ENCODE peak calls at places on chromosome 7, in four cellular contexts. O, B, Y and C are unnamed samples.

GRCh38 chr7:81447351-81447952 is 322.4 kb downstream of the HGF start:
- DNase-seq in O (peak), B (no peak), Y (no peak), C (no peak)

GRCh38 chr7:96671854-96672253 is 37.8 kb downstream of the SEM1 start:
- DNase-seq in O (no peak), B (no peak), Y (no peak), C (no peak)

GRCh38 chr7:92135100-92135429 is 788 bp upstream of the CYP51A1 start:
- DNase-seq in O (peak), B (no peak), Y (no peak), C (peak)

GRCh38 chr7:25854608-25855497 is 297.1 kb upstream of the NFE2L3 start:
- DNase-seq in O (no peak), B (peak), Y (peak), C (no peak)

GRCh38 chr7:145692237-145692950 is 424.2 kb upstream of the CNTNAP2 start:
- DNase-seq in O (no peak), B (no peak), Y (no peak), C (no peak)

GRCh38 chr7:148772297-148773089 is 73.8 kb downstream of the CUL1 start:
- DNase-seq in O (no peak), B (no peak), Y (no peak), C (no peak)

GRCh38 chr7:54542920-54543539 is 855 bp downstream of the VSTM2A start:
- DNase-seq in O (no peak), B (no peak), Y (no peak), C (no peak)

GRCh38 chr7:50497068-50497642 is 47.0 kb upstream of the FIGNL1 start:
- DNase-seq in O (no peak), B (no peak), Y (no peak), C (no peak)

GRCh38 chr7:155457544-155458316 is at the start of gene EN2:
- DNase-seq in O (no peak), B (no peak), Y (no peak), C (no peak)

GRCh38 chr7:107725138-107725740 is 18.7 kb upstream of the CBLL1 start:
- DNase-seq in O (peak), B (no peak), Y (no peak), C (peak)

GRCh38 chr7:50644586-50644985 is 79.4 kb upstream of the DDC start:
- DNase-seq in O (no peak), B (peak), Y (no peak), C (no peak)

GRCh38 chr7:294440-295154 is 4.6 kb downstream of the FOXL3 start:
- DNase-seq in O (no peak), B (peak), Y (no peak), C (no peak)

GRCh38 chr7:2882111-2882510 is 38.0 kb upstream of the GNA12 start:
- DNase-seq in O (no peak), B (no peak), Y (no peak), C (no peak)

GRCh38 chr7:128833148-128833938 is 3.1 kb downstream of the FLNC start:
- DNase-seq in O (no peak), B (peak), Y (peak), C (peak)

GRCh38 chr7:86629-87028 is 105.7 kb upstream of the FAM20C start:
- DNase-seq in O (no peak), B (no peak), Y (peak), C (no peak)

GRCh38 chr7:98297619-98298286 is 16.3 kb downstream of the BRI3 start:
- DNase-seq in O (no peak), B (no peak), Y (no peak), C (no peak)

GRCh38 chr7:111274882-111275281 is 184.0 kb downstream of the LRRN3 start:
- DNase-seq in O (no peak), B (no peak), Y (no peak), C (no peak)

GRCh38 chr7:78141533-78142281 is 343.1 kb downstream of the PHTF2 start:
- DNase-seq in O (no peak), B (no peak), Y (no peak), C (no peak)

GRCh38 chr7:92717982-92718716 is 118.2 kb downstream of the CDK6 start:
- DNase-seq in O (peak), B (peak), Y (peak), C (no peak)

GRCh38 chr7:134452419-134452827 is 6.5 kb downstream of the AKR1B1 start:
- DNase-seq in O (no peak), B (no peak), Y (no peak), C (no peak)

GRCh38 chr7:40921589-40922315 is 781.1 kb downstream of the INHBA start:
- DNase-seq in O (no peak), B (no peak), Y (no peak), C (no peak)

GRCh38 chr7:32154797-32155196 is 84.6 kb upstream of the PDE1C start:
- DNase-seq in O (no peak), B (no peak), Y (no peak), C (no peak)

GRCh38 chr7:71193099-71193810 is 61.3 kb downstream of the GALNT17 start:
- DNase-seq in O (no peak), B (no peak), Y (no peak), C (no peak)

DNA sequence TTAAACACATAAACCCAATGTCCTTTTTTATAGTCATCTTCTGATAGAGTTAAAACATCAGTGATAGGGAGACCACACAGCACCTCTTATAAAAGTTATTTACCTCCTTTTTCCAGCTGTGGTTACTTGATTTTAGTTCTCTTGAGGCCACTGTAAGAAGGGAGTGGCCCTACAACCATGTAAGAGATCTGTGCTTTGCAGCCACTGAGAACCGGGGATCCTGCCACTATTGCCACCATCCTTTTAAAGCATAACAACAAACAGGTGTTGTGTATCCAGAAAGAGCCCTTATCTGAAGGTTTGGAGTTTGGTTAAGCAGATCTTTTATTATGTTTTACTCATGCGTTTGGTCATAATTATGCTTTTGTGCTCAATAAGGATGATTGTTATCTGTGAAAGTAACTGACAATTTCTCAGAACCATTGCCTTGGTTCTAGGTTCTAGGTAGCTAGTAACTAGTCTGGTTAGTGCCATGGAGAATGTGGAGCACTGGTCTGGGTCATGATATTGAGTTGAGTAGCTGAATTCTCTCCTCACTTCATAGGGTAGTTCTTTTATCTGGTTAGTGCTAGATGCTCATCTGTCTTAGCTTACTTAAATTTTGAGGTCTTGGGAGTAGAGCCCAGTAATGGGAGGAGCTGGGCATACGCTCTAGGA is 56.5 kb downstream of the ST7 start:
- DNase-seq in O (no peak), B (no peak), Y (no peak), C (no peak)
- TF ChIP-seq POLR2AphosphoS5 in O (no peak), B (no peak), Y (no peak), C (no peak)

GRCh38 chr7:90833443-90833842 is 237.3 kb downstream of the CDK14 start:
- DNase-seq in O (no peak), B (no peak), Y (no peak), C (no peak)
- TF ChIP-seq POLR2A in O (no peak), B (no peak), Y (no peak), C (no peak)

GRCh38 chr7:139648941-139649425 is 125.5 kb downstream of the CLEC2L start:
- DNase-seq in O (no peak), B (no peak), Y (no peak), C (peak)
- TF ChIP-seq POLR2AphosphoS5 in O (peak), B (no peak), Y (no peak), C (peak)

DNA sequence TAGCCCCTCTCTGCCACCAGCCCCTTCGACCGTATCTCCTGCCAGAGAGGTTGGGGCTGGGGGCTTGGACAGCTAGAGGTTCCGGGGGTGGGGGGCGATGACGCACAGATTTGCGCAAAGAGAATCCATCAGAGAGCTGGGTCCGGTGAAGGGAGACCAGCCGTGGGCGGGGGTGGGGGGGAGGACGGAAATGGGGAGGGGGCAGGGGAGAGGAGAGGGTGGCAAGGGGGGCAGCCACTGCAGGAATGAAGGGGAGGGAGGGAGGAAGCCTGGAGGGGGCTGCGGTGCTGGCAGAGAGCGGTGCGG is 1.2 kb upstream of the VGF start:
- DNase-seq in O (no peak), B (no peak), Y (no peak), C (no peak)
- TF ChIP-seq POLR2A in O (no peak), B (no peak), Y (no peak), C (no peak)

GRCh38 chr7:74206589-74207120 is 3.2 kb upstream of the LAT2 start:
- DNase-seq in O (peak), B (peak), Y (peak), C (peak)
- TF ChIP-seq POLR2AphosphoS5 in O (peak), B (no peak), Y (no peak), C (no peak)

GRCh38 chr7:101964680-101965079 is 147.3 kb downstream of the CUX1 start:
- DNase-seq in O (no peak), B (no peak), Y (no peak), C (no peak)

GRCh38 chr7:101971457-101971856 is 154.0 kb downstream of the CUX1 start:
- DNase-seq in O (no peak), B (no peak), Y (no peak), C (no peak)

GRCh38 chr7:101972627-101973026 is 155.2 kb downstream of the CUX1 start:
- DNase-seq in O (no peak), B (no peak), Y (no peak), C (no peak)

GRCh38 chr7:101970047-101970585 is 152.7 kb downstream of the CUX1 start:
- DNase-seq in O (no peak), B (no peak), Y (no peak), C (no peak)

GRCh38 chr7:101968720-101969466 is 151.5 kb downstream of the CUX1 start:
- DNase-seq in O (no peak), B (no peak), Y (no peak), C (no peak)
- TF ChIP-seq POLR2A in O (no peak), B (no peak), Y (no peak), C (no peak)

GRCh38 chr7:150996289-150997074 is 5.7 kb downstream of the NOS3 start:
- DNase-seq in O (no peak), B (no peak), Y (no peak), C (no peak)
- TF ChIP-seq POLR2AphosphoS5 in O (no peak), B (no peak), Y (no peak), C (no peak)

DNA sequence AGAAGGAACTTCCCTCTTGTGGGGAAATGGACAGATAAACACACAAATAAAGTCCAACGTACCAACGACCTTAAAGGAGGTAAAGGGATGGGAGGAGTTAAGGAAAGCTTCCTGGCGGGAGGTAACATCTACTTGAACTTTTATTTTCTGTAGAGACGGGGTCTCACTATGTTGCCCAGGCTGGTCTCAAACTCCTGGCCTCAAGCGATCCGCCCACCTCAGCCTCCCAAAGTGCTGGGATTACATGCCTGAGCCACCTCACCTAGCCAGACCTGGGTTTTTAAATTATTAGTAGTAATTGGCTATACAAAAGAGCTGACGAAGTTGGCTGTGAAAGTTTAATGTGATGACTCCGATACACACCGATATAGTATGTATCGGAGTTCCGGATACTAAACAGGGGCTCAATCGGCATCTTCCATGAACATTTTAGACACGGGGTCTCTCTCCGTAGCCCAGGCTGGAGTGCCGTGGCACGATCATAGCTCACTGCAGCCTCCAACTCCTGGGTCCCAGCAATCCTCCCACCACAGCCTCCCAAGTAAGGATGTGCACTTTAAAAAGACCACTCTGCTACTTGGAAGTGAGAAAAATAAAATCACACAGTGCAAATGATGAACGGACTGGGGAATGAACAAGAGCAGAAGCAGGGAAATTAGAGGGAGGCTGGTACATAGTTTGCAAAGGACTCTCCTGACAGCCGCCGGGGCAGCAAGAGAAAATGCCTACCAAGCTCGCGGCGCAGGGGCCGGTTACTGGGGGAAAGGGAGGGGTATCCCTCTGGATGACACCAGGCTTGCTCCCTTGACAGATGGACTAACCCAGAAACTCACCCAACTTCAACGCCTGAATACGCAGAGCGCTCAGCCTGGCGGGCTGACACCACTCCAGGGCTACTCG is 1.0 kb downstream of the BCL7B start:
- DNase-seq in O (no peak), B (no peak), Y (no peak), C (no peak)
- TF ChIP-seq POLR2A in O (peak), B (no peak), Y (peak), C (no peak)

GRCh38 chr7:151495360-151495759 is 24.3 kb downstream of the RHEB start:
- DNase-seq in O (no peak), B (no peak), Y (no peak), C (no peak)

GRCh38 chr7:151490706-151491105 is 29.0 kb downstream of the RHEB start:
- DNase-seq in O (no peak), B (no peak), Y (no peak), C (no peak)

GRCh38 chr7:151491859-151492258 is 27.8 kb downstream of the RHEB start:
- DNase-seq in O (no peak), B (no peak), Y (no peak), C (no peak)

GRCh38 chr7:151494569-151495284 is 25.0 kb downstream of the RHEB start:
- DNase-seq in O (no peak), B (no peak), Y (no peak), C (no peak)

DNA sequence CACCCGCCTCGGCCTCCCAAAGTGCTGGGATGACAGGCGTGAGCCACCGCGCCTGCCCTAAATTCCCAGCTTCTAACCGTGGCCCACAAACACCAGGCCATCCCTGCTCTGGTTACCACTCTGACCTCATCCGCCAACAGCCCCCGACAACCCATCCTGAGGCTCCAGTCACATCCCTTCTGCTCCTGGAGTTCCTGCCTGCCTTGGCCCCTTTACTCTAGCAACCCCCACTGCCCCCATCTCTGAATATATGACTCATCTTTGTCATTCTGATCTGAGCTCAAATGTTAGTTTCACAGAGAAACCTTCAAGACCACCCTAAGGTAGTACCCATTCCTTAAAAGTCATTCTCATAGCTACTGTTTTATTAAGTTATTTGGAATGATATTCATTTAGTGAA is 26.6 kb downstream of the RHEB start:
- DNase-seq in O (no peak), B (no peak), Y (no peak), C (no peak)
- TF ChIP-seq POLR2AphosphoS5 in O (no peak), B (no peak), Y (no peak), C (no peak)

GRCh38 chr7:140175221-140176218 is 1.3 kb downstream of the KDM7A start:
- DNase-seq in O (peak), B (peak), Y (peak), C (peak)
- TF ChIP-seq POLR2A in O (peak), B (peak), Y (peak), C (no peak)